ENCODE peak calls at places on chromosomes 12 and 14, in eight cellular contexts. D is HL-60, W is heart right ventricle, Z is Panc1, S is astrocyte of the spinal cord, L is mammary epithelial cell, C is pancreas, J is progenitor cell of endocrine pancreas. X is an unnamed sample.

GRCh38 chr12:109487181-109488050 is 10.0 kb downstream of the UBE3B start:
- DNase-seq in Z (no peak), S (no peak), J (no peak), W (no peak), L (no peak), C (no peak), D (no peak), X (no peak)

GRCh38 chr12:27361372-27361771 is 28.7 kb downstream of the BMAL2 start:
- DNase-seq in C (no peak), W (no peak), L (no peak), J (no peak), D (no peak), Z (no peak), S (peak), X (no peak)

GRCh38 chr12:87280356-87280755 is 748.8 kb downstream of the C12orf50 start:
- DNase-seq in Z (no peak), D (no peak), J (no peak), C (no peak), W (no peak), S (no peak), L (no peak), X (no peak)

GRCh38 chr12:96136129-96136528 is 58.0 kb upstream of the ELK3 start:
- DNase-seq in J (no peak), C (no peak), S (peak), D (no peak), W (peak), L (peak), Z (no peak), X (no peak)

GRCh38 chr12:117377758-117378157 is 16.3 kb upstream of the NOS1 start:
- DNase-seq in D (no peak), L (no peak), C (no peak), W (no peak), S (no peak), Z (no peak), J (no peak), X (no peak)

GRCh38 chr14:51507556-51508511 is 143.9 kb upstream of the FRMD6 start:
- DNase-seq in W (peak), J (no peak), L (peak), C (peak), Z (no peak), S (peak), D (no peak), X (peak)

GRCh38 chr14:90489916-90490726 is 93.3 kb downstream of the CALM1 start:
- DNase-seq in J (no peak), D (no peak), C (no peak), W (no peak), S (no peak), L (no peak), Z (no peak), X (peak)

GRCh38 chr14:77804592-77804991 is 4.7 kb downstream of the ADCK1 start:
- DNase-seq in W (no peak), D (peak), L (peak), J (no peak), C (no peak), Z (no peak), S (no peak), X (no peak)

DNA sequence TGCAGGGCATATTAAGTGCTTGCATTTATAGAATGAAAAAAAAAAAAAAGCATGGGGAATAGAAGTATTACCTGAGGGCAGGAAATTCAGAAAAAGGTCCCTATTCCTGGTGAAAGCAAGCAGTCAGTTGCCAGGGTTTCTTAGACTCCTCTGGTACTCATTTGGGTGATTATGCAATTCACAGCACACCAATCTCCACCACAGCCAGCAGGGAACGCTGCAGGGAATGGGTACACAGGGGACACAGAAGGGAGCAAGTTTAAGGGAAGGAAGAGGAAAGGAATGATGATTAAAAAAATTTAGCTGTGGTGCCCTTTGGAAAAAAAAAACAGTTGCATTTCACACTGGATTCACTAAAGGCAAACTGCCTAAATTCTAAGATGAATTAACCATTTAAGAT is 14.2 kb downstream of the BLTP3B start:
- DNase-seq in J (no peak), Z (no peak), L (peak), W (peak), C (no peak), S (peak), D (peak), X (no peak)
- TF ChIP-seq CTCF in J (peak), Z (peak), L (peak), W (peak), C (no peak), S (peak), D (peak), X (peak)

GRCh38 chr12:121003650-121004049 is 12.6 kb downstream of the C12orf43 start:
- DNase-seq in D (peak), L (no peak), C (no peak), Z (no peak), S (no peak), W (no peak), J (no peak), X (no peak)
- TF ChIP-seq CTCF in D (no peak), L (no peak), C (no peak), Z (no peak), S (no peak), W (no peak), J (peak), X (peak)

DNA sequence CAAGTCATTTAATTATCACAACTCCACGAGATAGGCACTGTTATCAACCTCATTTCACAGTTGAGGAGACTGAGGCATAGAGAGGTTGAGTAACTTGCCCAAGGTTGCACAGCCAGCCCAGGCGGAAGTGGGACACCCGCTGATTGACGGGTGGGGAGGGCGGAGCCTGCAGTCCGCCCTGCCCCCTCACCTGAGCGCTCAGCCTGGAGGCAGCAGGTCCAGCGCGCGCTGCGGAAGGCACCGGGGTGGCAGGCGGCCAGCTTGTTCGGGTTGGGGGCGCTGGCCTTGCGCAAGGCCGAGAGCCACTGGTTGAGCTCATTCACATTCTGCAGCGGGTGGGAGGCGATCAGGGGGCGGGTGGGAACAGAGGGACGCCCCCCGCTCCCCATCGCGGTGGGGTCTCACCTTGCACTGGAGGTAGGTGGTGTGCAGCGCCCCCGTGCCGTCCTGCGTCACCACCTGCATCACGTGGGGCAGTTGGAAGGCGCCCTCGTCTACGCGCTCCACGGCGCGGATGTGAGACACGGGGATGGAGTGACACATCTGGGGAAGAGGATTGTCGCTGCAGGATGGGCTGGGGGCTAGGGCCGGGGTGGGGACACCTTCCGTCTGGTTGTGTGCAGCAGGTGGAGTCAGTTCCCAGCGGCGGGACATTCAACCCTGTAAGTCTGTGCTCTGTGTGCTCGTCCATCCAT is 31.7 kb downstream of the RASAL1 start:
- DNase-seq in C (peak), Z (no peak), J (peak), D (no peak), L (peak), S (no peak), W (no peak), X (no peak)
- TF ChIP-seq CTCF in C (no peak), Z (no peak), J (peak), D (no peak), L (no peak), S (no peak), W (no peak), X (no peak)

DNA sequence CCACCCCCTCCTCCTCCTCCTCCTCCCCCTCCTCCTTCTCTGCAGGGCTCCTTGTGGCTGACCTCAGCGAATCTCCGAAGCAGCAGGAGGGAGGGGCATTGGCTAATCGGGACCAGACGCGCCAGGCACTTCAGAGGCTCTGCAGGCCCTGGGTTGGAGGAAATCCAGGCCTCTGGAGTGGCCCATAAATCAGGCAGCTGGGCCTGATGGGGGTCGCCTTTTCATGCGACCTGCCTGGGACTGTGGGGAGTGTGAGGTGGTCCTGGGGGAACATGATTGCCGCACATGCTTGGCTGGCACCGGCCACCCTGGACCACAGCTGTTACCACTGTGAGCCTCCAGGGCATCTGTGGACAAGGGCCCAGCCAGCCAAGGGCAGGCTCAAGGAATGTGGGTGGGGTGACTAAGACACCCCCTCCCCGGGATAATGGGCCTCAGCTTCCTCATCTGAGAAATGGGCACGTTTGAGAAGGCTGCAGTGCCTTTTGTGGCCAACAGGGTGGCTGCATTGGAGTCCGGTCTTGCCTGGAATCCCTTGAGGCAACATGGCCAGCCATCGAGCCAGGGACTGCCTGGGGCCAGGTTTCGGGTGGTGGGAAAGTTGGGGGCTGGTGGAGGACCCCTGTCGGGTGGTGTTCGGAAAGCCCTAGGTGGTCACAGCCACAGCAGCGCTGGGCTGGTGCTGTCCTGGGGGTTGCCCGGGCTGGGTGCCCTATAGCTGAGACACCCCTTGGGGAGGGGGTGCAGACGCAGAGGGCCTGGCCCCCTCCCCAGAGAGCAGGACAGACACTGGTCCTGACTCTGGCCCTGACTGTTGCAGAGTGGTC is 12.0 kb downstream of the KIF26A start:
- DNase-seq in Z (no peak), C (peak), S (peak), W (peak), L (no peak), D (no peak), J (no peak), X (no peak)
- TF ChIP-seq CTCF in Z (no peak), C (peak), S (no peak), W (no peak), L (no peak), D (no peak), J (peak), X (peak)

DNA sequence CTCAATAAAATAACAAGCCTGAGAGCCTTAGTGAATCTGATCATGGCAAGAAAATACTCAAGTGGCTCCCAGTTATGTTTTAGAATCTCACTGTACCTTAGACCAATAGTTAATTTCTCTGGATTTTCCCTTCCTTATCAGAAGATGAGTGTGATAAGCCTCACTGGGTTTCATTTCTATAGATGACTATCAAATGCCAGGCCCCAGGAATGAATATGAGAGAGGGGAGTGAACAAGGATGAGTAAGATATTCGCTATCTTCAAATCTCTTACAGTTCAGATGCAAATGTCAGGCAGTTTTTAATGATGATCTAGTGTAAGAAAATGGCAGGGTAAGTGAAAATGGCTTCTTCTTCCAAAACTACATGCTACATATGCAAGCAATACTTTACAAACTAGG is 26.1 kb upstream of the OR10P1 start:
- DNase-seq in J (no peak), W (no peak), C (no peak), S (no peak), Z (no peak), L (no peak), D (no peak), X (no peak)
- TF ChIP-seq CTCF in J (no peak), W (no peak), C (no peak), S (no peak), Z (no peak), L (no peak), D (no peak), X (no peak)

DNA sequence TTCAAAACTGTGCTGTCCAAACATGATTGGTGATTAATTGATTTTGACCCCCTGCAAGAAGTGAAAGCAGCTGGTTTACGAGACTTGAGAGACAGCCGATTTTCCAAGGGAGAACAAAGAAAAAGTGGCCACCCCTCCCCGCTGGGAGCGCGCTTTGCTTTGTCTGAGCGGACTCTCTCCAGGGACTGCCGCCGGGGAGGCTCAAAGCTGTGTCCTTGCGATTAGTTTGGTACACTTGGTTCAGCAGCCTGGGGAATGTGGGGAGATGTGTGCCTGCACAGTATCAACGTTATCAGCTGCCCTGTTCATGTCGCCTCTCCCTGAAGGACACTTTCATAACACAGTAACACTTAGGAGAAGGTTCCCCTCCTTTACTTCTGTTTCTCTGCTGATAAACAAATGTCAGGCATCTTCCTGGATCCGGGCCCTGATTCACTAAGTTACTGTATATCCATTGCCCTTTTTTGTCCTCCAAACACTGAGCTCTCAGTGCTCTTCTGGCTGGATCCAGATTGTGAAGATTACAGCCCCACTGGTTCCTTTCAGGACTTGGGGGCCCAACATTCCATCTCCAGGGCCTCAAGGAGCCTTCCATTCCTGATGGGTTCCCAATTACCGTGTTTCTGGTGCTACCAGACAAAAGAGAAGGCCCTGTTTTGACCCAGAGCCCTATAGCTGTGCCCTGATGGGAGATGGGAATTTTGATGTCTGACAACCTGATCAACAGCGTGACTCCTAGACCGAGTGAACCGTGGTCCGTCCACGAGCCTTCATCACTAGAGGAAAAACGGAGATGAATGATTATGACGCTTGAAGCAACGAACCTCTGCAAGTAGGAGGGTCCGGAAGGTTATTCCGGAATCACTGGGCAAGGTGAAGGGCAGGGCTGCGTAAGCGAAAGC is 31.7 kb upstream of the TUBA1C start:
- DNase-seq in L (no peak), J (peak), W (peak), S (peak), Z (no peak), D (peak), C (peak), X (peak)
- TF ChIP-seq CTCF in L (no peak), J (no peak), W (peak), S (peak), Z (no peak), D (no peak), C (no peak), X (no peak)